ENCODE peak calls at places on chromosomes 13 and 19, in ten cellular contexts. One of them, this sample, is unnamed.

GRCh38 chr19:37790244-37790925 is 11.0 kb upstream of the ZNF573 start:
- DNase-seq in fibroblast of mammary gland: no peak
- DNase-seq in dermis microvascular lymphatic vessel endothelial cell: no peak
- DNase-seq in activated naive CD8-positive, alpha-beta T cell treated with anti-CD3 and anti-CD28 coated beads for 36 hours: no peak
- DNase-seq in neural crest cell: no peak
- DNase-seq in activated CD4-positive, alpha-beta T cell treated with anti-CD3 and anti-CD28 coated beads for 1 hour: no peak
- DNase-seq in skeletal muscle cell: no peak
- DNase-seq in COR-L47: no peak
- DNase-seq in pons: no peak
- DNase-seq in stimulated activated CD8-positive, alpha-beta memory T cell treated with anti-CD3 and anti-CD28 coated beads, Interleukin-7, amount 100 ng/mL, for 24 hours: no peak
- DNase-seq in this sample: no peak

GRCh38 chr13:99661791-99662190 is 160.5 kb downstream of the TM9SF2 start:
- DNase-seq in fibroblast of mammary gland: no peak
- DNase-seq in dermis microvascular lymphatic vessel endothelial cell: no peak
- DNase-seq in activated naive CD8-positive, alpha-beta T cell treated with anti-CD3 and anti-CD28 coated beads for 36 hours: no peak
- DNase-seq in neural crest cell: no peak
- DNase-seq in activated CD4-positive, alpha-beta T cell treated with anti-CD3 and anti-CD28 coated beads for 1 hour: no peak
- DNase-seq in skeletal muscle cell: no peak
- DNase-seq in COR-L47: peak; percentile 71
- DNase-seq in pons: no peak
- DNase-seq in stimulated activated CD8-positive, alpha-beta memory T cell treated with anti-CD3 and anti-CD28 coated beads, Interleukin-7, amount 100 ng/mL, for 24 hours: no peak
- DNase-seq in this sample: peak; percentile 79

GRCh38 chr19:50377051-50377441 is 789 bp downstream of the NR1H2 start:
- DNase-seq in fibroblast of mammary gland: peak; percentile 17
- DNase-seq in dermis microvascular lymphatic vessel endothelial cell: peak; percentile 26
- DNase-seq in activated naive CD8-positive, alpha-beta T cell treated with anti-CD3 and anti-CD28 coated beads for 36 hours: peak; percentile 49
- DNase-seq in neural crest cell: no peak
- DNase-seq in activated CD4-positive, alpha-beta T cell treated with anti-CD3 and anti-CD28 coated beads for 1 hour: peak; percentile 32
- DNase-seq in skeletal muscle cell: no peak
- DNase-seq in COR-L47: peak; percentile 35
- DNase-seq in pons: no peak
- DNase-seq in stimulated activated CD8-positive, alpha-beta memory T cell treated with anti-CD3 and anti-CD28 coated beads, Interleukin-7, amount 100 ng/mL, for 24 hours: no peak
- DNase-seq in this sample: peak; percentile 25

GRCh38 chr19:18685597-18686164 is 2.2 kb downstream of the CRTC1 start:
- DNase-seq in fibroblast of mammary gland: peak; percentile 7
- DNase-seq in dermis microvascular lymphatic vessel endothelial cell: no peak
- DNase-seq in activated naive CD8-positive, alpha-beta T cell treated with anti-CD3 and anti-CD28 coated beads for 36 hours: no peak
- DNase-seq in neural crest cell: no peak
- DNase-seq in activated CD4-positive, alpha-beta T cell treated with anti-CD3 and anti-CD28 coated beads for 1 hour: no peak
- DNase-seq in skeletal muscle cell: no peak
- DNase-seq in COR-L47: no peak
- DNase-seq in pons: no peak
- DNase-seq in stimulated activated CD8-positive, alpha-beta memory T cell treated with anti-CD3 and anti-CD28 coated beads, Interleukin-7, amount 100 ng/mL, for 24 hours: no peak
- DNase-seq in this sample: no peak

GRCh38 chr13:64007334-64007733 is 2591.7 kb upstream of the PCDH20 start:
- DNase-seq in fibroblast of mammary gland: no peak
- DNase-seq in dermis microvascular lymphatic vessel endothelial cell: no peak
- DNase-seq in activated naive CD8-positive, alpha-beta T cell treated with anti-CD3 and anti-CD28 coated beads for 36 hours: no peak
- DNase-seq in neural crest cell: no peak
- DNase-seq in activated CD4-positive, alpha-beta T cell treated with anti-CD3 and anti-CD28 coated beads for 1 hour: no peak
- DNase-seq in skeletal muscle cell: no peak
- DNase-seq in COR-L47: no peak
- DNase-seq in pons: no peak
- DNase-seq in stimulated activated CD8-positive, alpha-beta memory T cell treated with anti-CD3 and anti-CD28 coated beads, Interleukin-7, amount 100 ng/mL, for 24 hours: no peak
- DNase-seq in this sample: no peak

GRCh38 chr13:33123066-33123940 is 107.1 kb downstream of the KL start:
- DNase-seq in fibroblast of mammary gland: no peak
- DNase-seq in dermis microvascular lymphatic vessel endothelial cell: no peak
- DNase-seq in activated naive CD8-positive, alpha-beta T cell treated with anti-CD3 and anti-CD28 coated beads for 36 hours: no peak
- DNase-seq in neural crest cell: no peak
- DNase-seq in activated CD4-positive, alpha-beta T cell treated with anti-CD3 and anti-CD28 coated beads for 1 hour: no peak
- DNase-seq in skeletal muscle cell: no peak
- DNase-seq in COR-L47: peak; percentile 28
- DNase-seq in pons: peak; percentile 80
- DNase-seq in stimulated activated CD8-positive, alpha-beta memory T cell treated with anti-CD3 and anti-CD28 coated beads, Interleukin-7, amount 100 ng/mL, for 24 hours: no peak
- DNase-seq in this sample: no peak

GRCh38 chr13:76379341-76380105 is 506.7 kb downstream of the KCTD12 start:
- DNase-seq in fibroblast of mammary gland: no peak
- DNase-seq in dermis microvascular lymphatic vessel endothelial cell: no peak
- DNase-seq in activated naive CD8-positive, alpha-beta T cell treated with anti-CD3 and anti-CD28 coated beads for 36 hours: no peak
- DNase-seq in neural crest cell: no peak
- DNase-seq in activated CD4-positive, alpha-beta T cell treated with anti-CD3 and anti-CD28 coated beads for 1 hour: no peak
- DNase-seq in skeletal muscle cell: no peak
- DNase-seq in COR-L47: no peak
- DNase-seq in pons: no peak
- DNase-seq in stimulated activated CD8-positive, alpha-beta memory T cell treated with anti-CD3 and anti-CD28 coated beads, Interleukin-7, amount 100 ng/mL, for 24 hours: no peak
- DNase-seq in this sample: no peak

GRCh38 chr19:10007366-10007765 is 2.9 kb downstream of the COL5A3 start:
- DNase-seq in fibroblast of mammary gland: peak; percentile 69
- DNase-seq in dermis microvascular lymphatic vessel endothelial cell: no peak
- DNase-seq in activated naive CD8-positive, alpha-beta T cell treated with anti-CD3 and anti-CD28 coated beads for 36 hours: no peak
- DNase-seq in neural crest cell: no peak
- DNase-seq in activated CD4-positive, alpha-beta T cell treated with anti-CD3 and anti-CD28 coated beads for 1 hour: no peak
- DNase-seq in skeletal muscle cell: no peak
- DNase-seq in COR-L47: no peak
- DNase-seq in pons: no peak
- DNase-seq in stimulated activated CD8-positive, alpha-beta memory T cell treated with anti-CD3 and anti-CD28 coated beads, Interleukin-7, amount 100 ng/mL, for 24 hours: no peak
- DNase-seq in this sample: no peak

GRCh38 chr13:35630551-35631275 is 154.2 kb upstream of the MAB21L1 start:
- DNase-seq in fibroblast of mammary gland: peak; percentile 74
- DNase-seq in dermis microvascular lymphatic vessel endothelial cell: peak; percentile 54
- DNase-seq in activated naive CD8-positive, alpha-beta T cell treated with anti-CD3 and anti-CD28 coated beads for 36 hours: no peak
- DNase-seq in neural crest cell: no peak
- DNase-seq in activated CD4-positive, alpha-beta T cell treated with anti-CD3 and anti-CD28 coated beads for 1 hour: no peak
- DNase-seq in skeletal muscle cell: peak; percentile 37
- DNase-seq in COR-L47: peak; percentile 39
- DNase-seq in pons: peak; percentile 59
- DNase-seq in stimulated activated CD8-positive, alpha-beta memory T cell treated with anti-CD3 and anti-CD28 coated beads, Interleukin-7, amount 100 ng/mL, for 24 hours: no peak
- DNase-seq in this sample: peak; percentile 72

GRCh38 chr19:54188224-54188871 is 1.0 kb downstream of the MBOAT7 start:
- DNase-seq in fibroblast of mammary gland: peak; percentile 30
- DNase-seq in dermis microvascular lymphatic vessel endothelial cell: peak; percentile 87
- DNase-seq in activated naive CD8-positive, alpha-beta T cell treated with anti-CD3 and anti-CD28 coated beads for 36 hours: peak; percentile 42
- DNase-seq in neural crest cell: no peak
- DNase-seq in activated CD4-positive, alpha-beta T cell treated with anti-CD3 and anti-CD28 coated beads for 1 hour: peak; percentile 55
- DNase-seq in skeletal muscle cell: no peak
- DNase-seq in COR-L47: no peak
- DNase-seq in pons: peak; percentile 48
- DNase-seq in stimulated activated CD8-positive, alpha-beta memory T cell treated with anti-CD3 and anti-CD28 coated beads, Interleukin-7, amount 100 ng/mL, for 24 hours: no peak
- DNase-seq in this sample: no peak

GRCh38 chr19:35006342-35006998 is 6.3 kb downstream of the GRAMD1A start:
- DNase-seq in fibroblast of mammary gland: peak; percentile 42
- DNase-seq in dermis microvascular lymphatic vessel endothelial cell: peak; percentile 82
- DNase-seq in activated naive CD8-positive, alpha-beta T cell treated with anti-CD3 and anti-CD28 coated beads for 36 hours: no peak
- DNase-seq in neural crest cell: no peak
- DNase-seq in activated CD4-positive, alpha-beta T cell treated with anti-CD3 and anti-CD28 coated beads for 1 hour: no peak
- DNase-seq in skeletal muscle cell: no peak
- DNase-seq in COR-L47: peak; percentile 5
- DNase-seq in pons: no peak
- DNase-seq in stimulated activated CD8-positive, alpha-beta memory T cell treated with anti-CD3 and anti-CD28 coated beads, Interleukin-7, amount 100 ng/mL, for 24 hours: no peak
- DNase-seq in this sample: no peak

GRCh38 chr19:40416918-40417713 is 3.9 kb upstream of the PRX start:
- DNase-seq in fibroblast of mammary gland: no peak
- DNase-seq in dermis microvascular lymphatic vessel endothelial cell: peak; percentile 45
- DNase-seq in activated naive CD8-positive, alpha-beta T cell treated with anti-CD3 and anti-CD28 coated beads for 36 hours: peak; percentile 28
- DNase-seq in neural crest cell: no peak
- DNase-seq in activated CD4-positive, alpha-beta T cell treated with anti-CD3 and anti-CD28 coated beads for 1 hour: no peak
- DNase-seq in skeletal muscle cell: no peak
- DNase-seq in COR-L47: no peak
- DNase-seq in pons: no peak
- DNase-seq in stimulated activated CD8-positive, alpha-beta memory T cell treated with anti-CD3 and anti-CD28 coated beads, Interleukin-7, amount 100 ng/mL, for 24 hours: no peak
- DNase-seq in this sample: peak; percentile 41

GRCh38 chr13:45162821-45163220 is 38.0 kb downstream of the KCTD4 start:
- DNase-seq in fibroblast of mammary gland: peak; percentile 94
- DNase-seq in dermis microvascular lymphatic vessel endothelial cell: peak; percentile 82
- DNase-seq in activated naive CD8-positive, alpha-beta T cell treated with anti-CD3 and anti-CD28 coated beads for 36 hours: no peak
- DNase-seq in neural crest cell: no peak
- DNase-seq in activated CD4-positive, alpha-beta T cell treated with anti-CD3 and anti-CD28 coated beads for 1 hour: no peak
- DNase-seq in skeletal muscle cell: peak; percentile 80
- DNase-seq in COR-L47: no peak
- DNase-seq in pons: no peak
- DNase-seq in stimulated activated CD8-positive, alpha-beta memory T cell treated with anti-CD3 and anti-CD28 coated beads, Interleukin-7, amount 100 ng/mL, for 24 hours: no peak
- DNase-seq in this sample: no peak

GRCh38 chr19:58089846-58090245 is 8.2 kb downstream of the ZSCAN18 start:
- DNase-seq in fibroblast of mammary gland: no peak
- DNase-seq in dermis microvascular lymphatic vessel endothelial cell: no peak
- DNase-seq in activated naive CD8-positive, alpha-beta T cell treated with anti-CD3 and anti-CD28 coated beads for 36 hours: no peak
- DNase-seq in neural crest cell: no peak
- DNase-seq in activated CD4-positive, alpha-beta T cell treated with anti-CD3 and anti-CD28 coated beads for 1 hour: no peak
- DNase-seq in skeletal muscle cell: no peak
- DNase-seq in COR-L47: no peak
- DNase-seq in pons: no peak
- DNase-seq in stimulated activated CD8-positive, alpha-beta memory T cell treated with anti-CD3 and anti-CD28 coated beads, Interleukin-7, amount 100 ng/mL, for 24 hours: no peak
- DNase-seq in this sample: peak; percentile 44

GRCh38 chr19:34332027-34332786 is 32.8 kb upstream of the GPI start:
- DNase-seq in fibroblast of mammary gland: no peak
- DNase-seq in dermis microvascular lymphatic vessel endothelial cell: peak; percentile 95
- DNase-seq in activated naive CD8-positive, alpha-beta T cell treated with anti-CD3 and anti-CD28 coated beads for 36 hours: no peak
- DNase-seq in neural crest cell: no peak
- DNase-seq in activated CD4-positive, alpha-beta T cell treated with anti-CD3 and anti-CD28 coated beads for 1 hour: no peak
- DNase-seq in skeletal muscle cell: no peak
- DNase-seq in COR-L47: no peak
- DNase-seq in pons: no peak
- DNase-seq in stimulated activated CD8-positive, alpha-beta memory T cell treated with anti-CD3 and anti-CD28 coated beads, Interleukin-7, amount 100 ng/mL, for 24 hours: no peak
- DNase-seq in this sample: no peak

GRCh38 chr19:4722671-4723464 is 774 bp downstream of the DPP9 start:
- DNase-seq in fibroblast of mammary gland: peak; percentile 66
- DNase-seq in dermis microvascular lymphatic vessel endothelial cell: peak; percentile 36
- DNase-seq in activated naive CD8-positive, alpha-beta T cell treated with anti-CD3 and anti-CD28 coated beads for 36 hours: no peak
- DNase-seq in neural crest cell: no peak
- DNase-seq in activated CD4-positive, alpha-beta T cell treated with anti-CD3 and anti-CD28 coated beads for 1 hour: no peak
- DNase-seq in skeletal muscle cell: no peak
- DNase-seq in COR-L47: no peak
- DNase-seq in pons: peak; percentile 24
- DNase-seq in stimulated activated CD8-positive, alpha-beta memory T cell treated with anti-CD3 and anti-CD28 coated beads, Interleukin-7, amount 100 ng/mL, for 24 hours: no peak
- DNase-seq in this sample: no peak

GRCh38 chr19:58559275-58560006 is 1.0 kb upstream of the UBE2M start:
- DNase-seq in fibroblast of mammary gland: peak; percentile 90
- DNase-seq in dermis microvascular lymphatic vessel endothelial cell: peak; percentile 90
- DNase-seq in activated naive CD8-positive, alpha-beta T cell treated with anti-CD3 and anti-CD28 coated beads for 36 hours: peak; percentile 80
- DNase-seq in neural crest cell: peak; percentile 82
- DNase-seq in activated CD4-positive, alpha-beta T cell treated with anti-CD3 and anti-CD28 coated beads for 1 hour: peak; percentile 38
- DNase-seq in skeletal muscle cell: peak; percentile 75
- DNase-seq in COR-L47: no peak
- DNase-seq in pons: peak; percentile 90
- DNase-seq in stimulated activated CD8-positive, alpha-beta memory T cell treated with anti-CD3 and anti-CD28 coated beads, Interleukin-7, amount 100 ng/mL, for 24 hours: peak; percentile 72
- DNase-seq in this sample: peak; percentile 93

GRCh38 chr19:30288957-30289735 is 83.0 kb upstream of the ZNF536 start:
- DNase-seq in fibroblast of mammary gland: no peak
- DNase-seq in dermis microvascular lymphatic vessel endothelial cell: no peak
- DNase-seq in activated naive CD8-positive, alpha-beta T cell treated with anti-CD3 and anti-CD28 coated beads for 36 hours: no peak
- DNase-seq in neural crest cell: no peak
- DNase-seq in activated CD4-positive, alpha-beta T cell treated with anti-CD3 and anti-CD28 coated beads for 1 hour: no peak
- DNase-seq in skeletal muscle cell: no peak
- DNase-seq in COR-L47: no peak
- DNase-seq in pons: no peak
- DNase-seq in stimulated activated CD8-positive, alpha-beta memory T cell treated with anti-CD3 and anti-CD28 coated beads, Interleukin-7, amount 100 ng/mL, for 24 hours: no peak
- DNase-seq in this sample: no peak

GRCh38 chr13:98485561-98485960 is 91.3 kb downstream of the STK24 start:
- DNase-seq in fibroblast of mammary gland: no peak
- DNase-seq in dermis microvascular lymphatic vessel endothelial cell: no peak
- DNase-seq in activated naive CD8-positive, alpha-beta T cell treated with anti-CD3 and anti-CD28 coated beads for 36 hours: no peak
- DNase-seq in neural crest cell: no peak
- DNase-seq in activated CD4-positive, alpha-beta T cell treated with anti-CD3 and anti-CD28 coated beads for 1 hour: no peak
- DNase-seq in skeletal muscle cell: no peak
- DNase-seq in COR-L47: no peak
- DNase-seq in pons: no peak
- DNase-seq in stimulated activated CD8-positive, alpha-beta memory T cell treated with anti-CD3 and anti-CD28 coated beads, Interleukin-7, amount 100 ng/mL, for 24 hours: no peak
- DNase-seq in this sample: no peak

GRCh38 chr13:96650301-96650886 is 343.9 kb downstream of the OXGR1 start:
- DNase-seq in fibroblast of mammary gland: peak; percentile 89
- DNase-seq in dermis microvascular lymphatic vessel endothelial cell: no peak
- DNase-seq in activated naive CD8-positive, alpha-beta T cell treated with anti-CD3 and anti-CD28 coated beads for 36 hours: no peak
- DNase-seq in neural crest cell: no peak
- DNase-seq in activated CD4-positive, alpha-beta T cell treated with anti-CD3 and anti-CD28 coated beads for 1 hour: no peak
- DNase-seq in skeletal muscle cell: peak; percentile 86
- DNase-seq in COR-L47: no peak
- DNase-seq in pons: no peak
- DNase-seq in stimulated activated CD8-positive, alpha-beta memory T cell treated with anti-CD3 and anti-CD28 coated beads, Interleukin-7, amount 100 ng/mL, for 24 hours: no peak
- DNase-seq in this sample: no peak

GRCh38 chr19:588758-589692 is 656 bp upstream of the HCN2 start:
- DNase-seq in fibroblast of mammary gland: no peak
- DNase-seq in dermis microvascular lymphatic vessel endothelial cell: no peak
- DNase-seq in activated naive CD8-positive, alpha-beta T cell treated with anti-CD3 and anti-CD28 coated beads for 36 hours: no peak
- DNase-seq in neural crest cell: no peak
- DNase-seq in activated CD4-positive, alpha-beta T cell treated with anti-CD3 and anti-CD28 coated beads for 1 hour: no peak
- DNase-seq in skeletal muscle cell: no peak
- DNase-seq in COR-L47: peak; percentile 63
- DNase-seq in pons: no peak
- DNase-seq in stimulated activated CD8-positive, alpha-beta memory T cell treated with anti-CD3 and anti-CD28 coated beads, Interleukin-7, amount 100 ng/mL, for 24 hours: no peak
- DNase-seq in this sample: no peak

GRCh38 chr19:2481466-2481865 is 5.5 kb downstream of the GADD45B start:
- DNase-seq in fibroblast of mammary gland: no peak
- DNase-seq in dermis microvascular lymphatic vessel endothelial cell: no peak
- DNase-seq in activated naive CD8-positive, alpha-beta T cell treated with anti-CD3 and anti-CD28 coated beads for 36 hours: no peak
- DNase-seq in neural crest cell: no peak
- DNase-seq in activated CD4-positive, alpha-beta T cell treated with anti-CD3 and anti-CD28 coated beads for 1 hour: no peak
- DNase-seq in skeletal muscle cell: no peak
- DNase-seq in COR-L47: no peak
- DNase-seq in pons: no peak
- DNase-seq in stimulated activated CD8-positive, alpha-beta memory T cell treated with anti-CD3 and anti-CD28 coated beads, Interleukin-7, amount 100 ng/mL, for 24 hours: no peak
- DNase-seq in this sample: no peak

GRCh38 chr13:100721885-100722512 is 47.4 kb upstream of the TMTC4 start:
- DNase-seq in fibroblast of mammary gland: peak; percentile 60
- DNase-seq in dermis microvascular lymphatic vessel endothelial cell: peak; percentile 61
- DNase-seq in activated naive CD8-positive, alpha-beta T cell treated with anti-CD3 and anti-CD28 coated beads for 36 hours: peak; percentile 30
- DNase-seq in neural crest cell: peak; percentile 71
- DNase-seq in activated CD4-positive, alpha-beta T cell treated with anti-CD3 and anti-CD28 coated beads for 1 hour: no peak
- DNase-seq in skeletal muscle cell: peak; percentile 26
- DNase-seq in COR-L47: peak; percentile 30
- DNase-seq in pons: peak; percentile 75
- DNase-seq in stimulated activated CD8-positive, alpha-beta memory T cell treated with anti-CD3 and anti-CD28 coated beads, Interleukin-7, amount 100 ng/mL, for 24 hours: peak; percentile 19
- DNase-seq in this sample: peak; percentile 57

GRCh38 chr13:65985632-65986031 is 1244.5 kb downstream of the PCDH9 start:
- DNase-seq in fibroblast of mammary gland: no peak
- DNase-seq in dermis microvascular lymphatic vessel endothelial cell: no peak
- DNase-seq in activated naive CD8-positive, alpha-beta T cell treated with anti-CD3 and anti-CD28 coated beads for 36 hours: no peak
- DNase-seq in neural crest cell: no peak
- DNase-seq in activated CD4-positive, alpha-beta T cell treated with anti-CD3 and anti-CD28 coated beads for 1 hour: no peak
- DNase-seq in skeletal muscle cell: no peak
- DNase-seq in COR-L47: no peak
- DNase-seq in pons: no peak
- DNase-seq in stimulated activated CD8-positive, alpha-beta memory T cell treated with anti-CD3 and anti-CD28 coated beads, Interleukin-7, amount 100 ng/mL, for 24 hours: no peak
- DNase-seq in this sample: no peak

GRCh38 chr19:47598407-47599349 is 10.3 kb upstream of the BICRA start:
- DNase-seq in fibroblast of mammary gland: peak; percentile 98
- DNase-seq in dermis microvascular lymphatic vessel endothelial cell: peak; percentile 78
- DNase-seq in activated naive CD8-positive, alpha-beta T cell treated with anti-CD3 and anti-CD28 coated beads for 36 hours: no peak
- DNase-seq in neural crest cell: no peak
- DNase-seq in activated CD4-positive, alpha-beta T cell treated with anti-CD3 and anti-CD28 coated beads for 1 hour: no peak
- DNase-seq in skeletal muscle cell: peak; percentile 91
- DNase-seq in COR-L47: no peak
- DNase-seq in pons: peak; percentile 36
- DNase-seq in stimulated activated CD8-positive, alpha-beta memory T cell treated with anti-CD3 and anti-CD28 coated beads, Interleukin-7, amount 100 ng/mL, for 24 hours: no peak
- DNase-seq in this sample: peak; percentile 59

GRCh38 chr19:491146-491741 is 5.0 kb upstream of the MADCAM1 start:
- DNase-seq in fibroblast of mammary gland: no peak
- DNase-seq in dermis microvascular lymphatic vessel endothelial cell: peak; percentile 35
- DNase-seq in activated naive CD8-positive, alpha-beta T cell treated with anti-CD3 and anti-CD28 coated beads for 36 hours: no peak
- DNase-seq in neural crest cell: no peak
- DNase-seq in activated CD4-positive, alpha-beta T cell treated with anti-CD3 and anti-CD28 coated beads for 1 hour: no peak
- DNase-seq in skeletal muscle cell: no peak
- DNase-seq in COR-L47: no peak
- DNase-seq in pons: no peak
- DNase-seq in stimulated activated CD8-positive, alpha-beta memory T cell treated with anti-CD3 and anti-CD28 coated beads, Interleukin-7, amount 100 ng/mL, for 24 hours: no peak
- DNase-seq in this sample: no peak

GRCh38 chr13:40589285-40590109 is 76.9 kb downstream of the FOXO1 start:
- DNase-seq in fibroblast of mammary gland: peak; percentile 83
- DNase-seq in dermis microvascular lymphatic vessel endothelial cell: peak; percentile 96
- DNase-seq in activated naive CD8-positive, alpha-beta T cell treated with anti-CD3 and anti-CD28 coated beads for 36 hours: no peak
- DNase-seq in neural crest cell: no peak
- DNase-seq in activated CD4-positive, alpha-beta T cell treated with anti-CD3 and anti-CD28 coated beads for 1 hour: no peak
- DNase-seq in skeletal muscle cell: peak; percentile 52
- DNase-seq in COR-L47: no peak
- DNase-seq in pons: peak; percentile 93
- DNase-seq in stimulated activated CD8-positive, alpha-beta memory T cell treated with anti-CD3 and anti-CD28 coated beads, Interleukin-7, amount 100 ng/mL, for 24 hours: no peak
- DNase-seq in this sample: peak; percentile 7

GRCh38 chr19:57334191-57334590 is 13.9 kb downstream of the ZNF543 start:
- DNase-seq in fibroblast of mammary gland: no peak
- DNase-seq in dermis microvascular lymphatic vessel endothelial cell: no peak
- DNase-seq in activated naive CD8-positive, alpha-beta T cell treated with anti-CD3 and anti-CD28 coated beads for 36 hours: no peak
- DNase-seq in neural crest cell: no peak
- DNase-seq in activated CD4-positive, alpha-beta T cell treated with anti-CD3 and anti-CD28 coated beads for 1 hour: no peak
- DNase-seq in skeletal muscle cell: no peak
- DNase-seq in COR-L47: no peak
- DNase-seq in pons: no peak
- DNase-seq in stimulated activated CD8-positive, alpha-beta memory T cell treated with anti-CD3 and anti-CD28 coated beads, Interleukin-7, amount 100 ng/mL, for 24 hours: no peak
- DNase-seq in this sample: no peak

This sample was measured in G401.